ENCODE peak calls at places on chromosomes 4 and X, in five cellular contexts. V is psoas muscle, G is fibroblast of mammary gland, I is fibroblast of the aortic adventitia, C is right lobe of liver. S is an unnamed sample.

GRCh38 chrX:150581093-150581775 is 12.8 kb downstream of the MTM1 start:
- DNase-seq in V (no peak), G (peak; percentile 72), I (peak; percentile 70), C (no peak), S (no peak)

GRCh38 chr4:105210901-105211300 is 64.2 kb downstream of the TET2 start:
- DNase-seq in V (no peak), G (no peak), I (no peak), C (no peak), S (no peak)

GRCh38 chrX:121308276-121308805 is 260.9 kb downstream of the GLUD2 start:
- DNase-seq in V (no peak), G (peak; percentile 94), I (peak; percentile 72), C (peak; percentile 14), S (no peak)

GRCh38 chr4:86498560-86499166 is 95.5 kb upstream of the PTPN13 start:
- DNase-seq in V (no peak), G (peak; percentile 67), I (peak; percentile 74), C (no peak), S (no peak)

GRCh38 chr4:142088906-142089305 is 452.5 kb downstream of the IL15 start:
- DNase-seq in V (no peak), G (peak; percentile 92), I (peak; percentile 76), C (no peak), S (no peak)

GRCh38 chr4:123856689-123857545 is 460.3 kb downstream of the SPRY1 start:
- DNase-seq in V (peak; percentile 57), G (peak; percentile 52), I (peak; percentile 61), C (no peak), S (no peak)

GRCh38 chr4:132227349-132228165 is 921.5 kb upstream of the PCDH10 start:
- DNase-seq in V (no peak), G (peak; percentile 25), I (peak; percentile 33), C (peak; percentile 45), S (no peak)

GRCh38 chrX:152656087-152656486 is 18.4 kb downstream of the GABRQ start:
- DNase-seq in V (no peak), G (no peak), I (no peak), C (no peak), S (no peak)

GRCh38 chr4:46442963-46443362 is 53.0 kb upstream of the GABRA2 start:
- DNase-seq in V (no peak), G (peak; percentile 17), I (no peak), C (no peak), S (no peak)

GRCh38 chr4:108799335-108799734 is 36.5 kb upstream of the ETNPPL start:
- DNase-seq in V (no peak), G (no peak), I (no peak), C (no peak), S (no peak)
- TF ChIP-seq CTCF in V (no peak), G (no peak), I (no peak), C (no peak), S (no peak)

GRCh38 chrX:119419898-119420297 is 20.8 kb downstream of the SLC25A43 start:
- DNase-seq in V (no peak), G (no peak), I (no peak), C (no peak), S (no peak)

GRCh38 chrX:119417376-119417775 is 18.2 kb downstream of the SLC25A43 start:
- DNase-seq in V (no peak), G (no peak), I (no peak), C (no peak), S (no peak)

GRCh38 chrX:119419146-119419545 is 20.0 kb downstream of the SLC25A43 start:
- DNase-seq in V (no peak), G (no peak), I (no peak), C (no peak), S (no peak)

GRCh38 chrX:119421306-119421705 is 22.2 kb downstream of the SLC25A43 start:
- DNase-seq in V (no peak), G (no peak), I (no peak), C (no peak), S (no peak)

DNA sequence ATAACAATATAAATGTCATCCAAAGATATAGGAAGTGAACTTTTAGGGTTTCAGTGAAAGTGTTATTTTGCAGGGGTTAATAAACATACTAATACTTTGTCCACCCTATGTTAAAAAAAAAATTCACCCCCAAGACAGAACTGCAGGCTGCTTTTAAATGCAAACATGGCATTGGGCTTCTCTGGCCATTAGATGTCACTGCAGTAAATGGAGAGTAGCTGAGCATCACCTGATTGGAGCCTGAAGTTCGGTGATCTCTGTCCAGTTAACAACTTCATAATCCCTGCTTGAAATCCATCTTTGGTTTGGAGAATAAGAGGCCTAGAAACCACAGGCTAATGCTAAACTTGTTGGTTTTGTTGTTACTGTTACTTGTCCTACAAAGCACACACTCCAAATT is 18.7 kb downstream of the SLC25A43 start:
- DNase-seq in V (no peak), G (peak; percentile 22), I (no peak), C (no peak), S (no peak)
- TF ChIP-seq CTCF in V (no peak), G (peak; percentile 26), I (no peak), C (peak; percentile 34), S (no peak)

GRCh38 chr4:76386566-76387305 is 34.2 kb downstream of the CCDC158 start:
- DNase-seq in V (no peak), G (no peak), I (no peak), C (peak; percentile 40), S (no peak)

GRCh38 chr4:76385974-76386373 is 35.0 kb downstream of the CCDC158 start:
- DNase-seq in V (no peak), G (no peak), I (no peak), C (no peak), S (no peak)

GRCh38 chr4:76383001-76383400 is 37.9 kb downstream of the CCDC158 start:
- DNase-seq in V (no peak), G (no peak), I (no peak), C (no peak), S (no peak)

GRCh38 chr4:76380561-76380960 is 40.4 kb downstream of the CCDC158 start:
- DNase-seq in V (no peak), G (no peak), I (no peak), C (no peak), S (no peak)

GRCh38 chr4:76384052-76384451 is 36.9 kb downstream of the CCDC158 start:
- DNase-seq in V (no peak), G (no peak), I (no peak), C (no peak), S (no peak)
- TF ChIP-seq CTCF in V (no peak), G (no peak), I (no peak), C (no peak), S (no peak)

GRCh38 chr4:36278789-36279188 is 2.6 kb upstream of the DTHD1 start:
- DNase-seq in V (no peak), G (no peak), I (no peak), C (no peak), S (no peak)
- TF ChIP-seq CTCF in V (no peak), G (no peak), I (no peak), C (no peak), S (no peak)

GRCh38 chr4:24915121-24915922 is 2.5 kb upstream of the CCDC149 start:
- DNase-seq in V (no peak), G (no peak), I (no peak), C (no peak), S (no peak)
- TF ChIP-seq CTCF in V (no peak), G (peak; percentile 9), I (peak; percentile 5), C (no peak), S (no peak)

DNA sequence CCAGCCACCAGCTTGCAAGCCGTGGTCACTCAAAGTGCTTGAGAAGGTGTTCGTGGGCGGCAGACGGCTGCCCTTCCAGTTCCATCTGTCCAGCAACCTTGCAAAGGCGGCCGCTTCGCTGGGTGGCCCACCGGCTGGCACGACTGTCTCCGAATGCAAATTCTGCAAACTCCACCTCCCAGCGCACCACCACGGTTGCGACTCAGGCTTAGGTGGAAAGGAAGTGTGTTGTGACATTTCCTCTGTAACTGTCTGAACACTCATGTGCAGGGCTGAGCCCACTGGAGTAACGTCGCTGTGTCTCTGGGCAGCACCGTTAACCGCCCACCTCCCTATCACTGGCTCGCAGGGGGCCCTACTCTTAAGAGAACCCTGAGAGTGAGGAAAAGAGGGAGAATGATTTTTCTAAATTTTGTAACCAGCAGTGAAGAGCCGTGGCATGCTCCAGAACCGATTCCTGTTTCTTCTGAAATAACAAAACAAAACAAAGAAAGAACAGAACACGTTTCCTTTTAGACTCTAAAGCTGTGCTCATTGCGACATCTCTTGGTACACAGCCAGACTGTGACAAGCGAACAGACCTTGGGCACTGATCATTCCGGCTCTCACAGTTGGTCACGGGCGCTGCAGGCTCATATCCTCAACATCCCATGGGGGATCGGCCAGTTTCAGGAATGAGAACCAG is at the start of gene P2RY8:
- DNase-seq in V (peak; percentile 66), G (peak; percentile 48), I (no peak), C (peak; percentile 81), S (peak; percentile 91)
- TF ChIP-seq CTCF in V (no peak), G (no peak), I (no peak), C (no peak), S (no peak)

DNA sequence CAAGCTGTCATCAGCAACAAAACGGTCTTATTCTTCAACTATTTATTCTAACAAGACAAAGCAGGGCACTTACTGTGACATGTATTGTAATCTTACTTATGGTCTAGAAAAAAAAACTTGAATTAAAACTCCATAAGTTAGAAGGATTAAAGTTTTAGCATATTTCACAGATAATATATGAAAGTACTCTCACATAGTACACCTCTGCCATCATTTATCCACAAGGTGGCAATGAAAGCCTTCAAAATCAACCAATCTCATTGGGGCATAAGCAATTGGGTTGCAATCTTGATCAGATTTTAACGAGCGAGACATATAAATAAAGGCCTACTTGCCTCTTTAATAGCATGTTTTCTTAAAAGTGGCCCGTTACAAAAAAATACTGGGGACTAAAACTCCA is 1382.9 kb downstream of the FAM133A start:
- DNase-seq in V (no peak), G (peak; percentile 59), I (peak; percentile 51), C (no peak), S (no peak)
- TF ChIP-seq CTCF in V (no peak), G (peak; percentile 35), I (peak; percentile 27), C (no peak), S (no peak)

GRCh38 chr4:188780686-188781085 is 641.4 kb downstream of the TRIML1 start:
- DNase-seq in V (no peak), G (no peak), I (no peak), C (no peak), S (no peak)

GRCh38 chr4:188783160-188783559 is 643.9 kb downstream of the TRIML1 start:
- DNase-seq in V (no peak), G (peak; percentile 65), I (no peak), C (no peak), S (no peak)

GRCh38 chr4:188783606-188784157 is 644.4 kb downstream of the TRIML1 start:
- DNase-seq in V (no peak), G (no peak), I (no peak), C (no peak), S (no peak)

GRCh38 chr4:188780028-188780427 is 640.8 kb downstream of the TRIML1 start:
- DNase-seq in V (no peak), G (no peak), I (no peak), C (no peak), S (no peak)

GRCh38 chr4:188781655-188782054 is 642.4 kb downstream of the TRIML1 start:
- DNase-seq in V (no peak), G (peak; percentile 42), I (no peak), C (no peak), S (no peak)
- TF ChIP-seq CTCF in V (no peak), G (peak; percentile 60), I (no peak), C (no peak), S (no peak)

S was measured in CD14-positive monocyte.